ENCODE peak calls at places on chromosome 20, in six cellular contexts. L is stimulated activated CD4-positive, alpha-beta T cell treated with anti-CD3 and anti-CD28 coated beads, Interleukin-2, amount 100 ng/mL, for 4 hours; W is HTR-8/SVneo; C is CD8-positive, alpha-beta memory T cell; R is cerebellar cortex; T is stimulated activated CD8-positive, alpha-beta memory T cell treated with anti-CD3 and anti-CD28 coated beads, Interleukin-12 subunit alpha, Interleukin-12 subunit beta, amount 100 ng/mL, for 4 hours. P is an unnamed sample.
A peak's percentile ranks its signal among the peaks of the same experiment; 100 is the strongest.

GRCh38 chr20:25372584-25373336 is 17.9 kb downstream of the ABHD12 start:
- DNase-seq in R (no peak), T (no peak), C (no peak), W (peak; percentile 31), L (no peak), P (no peak)

GRCh38 chr20:6209093-6209492 is 86.3 kb upstream of the FERMT1 start:
- DNase-seq in L (no peak), R (no peak), T (no peak), C (no peak), W (no peak), P (no peak)

GRCh38 chr20:57381596-57382503 is 9.3 kb upstream of the RBM38 start:
- DNase-seq in W (peak; percentile 98), L (peak; percentile 76), T (peak; percentile 65), C (peak; percentile 88), R (peak; percentile 91), P (peak; percentile 83)

GRCh38 chr20:35135867-35136586 is 11.1 kb downstream of the EDEM2 start:
- DNase-seq in T (no peak), R (no peak), W (no peak), L (no peak), C (no peak), P (no peak)

GRCh38 chr20:36110936-36111445 is 43.5 kb upstream of the EPB41L1 start:
- DNase-seq in L (no peak), W (no peak), R (no peak), C (no peak), T (no peak), P (no peak)

GRCh38 chr20:11376998-11377397 is 540.7 kb upstream of the BTBD3 start:
- DNase-seq in C (no peak), R (no peak), L (no peak), T (no peak), W (no peak), P (no peak)

GRCh38 chr20:14193885-14194284 is 143.5 kb downstream of the FLRT3 start:
- DNase-seq in R (no peak), L (no peak), T (no peak), C (no peak), W (no peak), P (no peak)

GRCh38 chr20:44861547-44862006 is 23.9 kb upstream of the YWHAB start:
- DNase-seq in T (no peak), W (peak; percentile 63), R (peak; percentile 52), L (no peak), C (no peak), P (no peak)

GRCh38 chr20:50271674-50272412 is 81.2 kb downstream of the CEBPB start:
- DNase-seq in T (no peak), L (no peak), R (no peak), C (no peak), W (no peak), P (no peak)

GRCh38 chr20:53157443-53158408 is 185.6 kb downstream of the TSHZ2 start:
- DNase-seq in C (peak; percentile 57), W (no peak), T (peak; percentile 13), L (no peak), R (peak; percentile 55), P (peak; percentile 42)

GRCh38 chr20:45579184-45579583 is at the start of gene WFDC8:
- DNase-seq in T (no peak), R (no peak), W (no peak), C (no peak), L (no peak), P (no peak)

GRCh38 chr20:25199473-25200265 is 4.2 kb downstream of the ENTPD6 start:
- DNase-seq in L (no peak), T (no peak), R (peak; percentile 47), C (no peak), W (no peak), P (no peak)

GRCh38 chr20:58519940-58520712 is 4.9 kb upstream of the APCDD1L start:
- DNase-seq in L (no peak), C (no peak), W (no peak), T (no peak), R (no peak), P (no peak)

GRCh38 chr20:54545959-54546358 is 70.6 kb downstream of the DOK5 start:
- DNase-seq in T (no peak), C (no peak), L (no peak), R (no peak), W (no peak), P (no peak)

GRCh38 chr20:33724439-33725094 is 4.5 kb upstream of the PXMP4 start:
- DNase-seq in R (no peak), W (no peak), L (no peak), T (no peak), C (no peak), P (no peak)

GRCh38 chr20:52684176-52684575 is 288.0 kb upstream of the TSHZ2 start:
- DNase-seq in T (no peak), R (no peak), W (no peak), C (no peak), L (no peak), P (no peak)

GRCh38 chr20:45020236-45020886 is 54.0 kb downstream of the STK4 start:
- DNase-seq in R (no peak), W (no peak), L (no peak), T (no peak), C (no peak), P (no peak)

GRCh38 chr20:44092551-44093248 is 94.3 kb downstream of the JPH2 start:
- DNase-seq in C (no peak), T (no peak), L (no peak), R (peak; percentile 21), W (peak; percentile 68), P (no peak)